ENCODE peak calls at places on chromosome 17, in nine cellular contexts. One of them, this sample, is unnamed.
A peak's percentile ranks its signal among the peaks of the same experiment; 100 is the strongest.

GRCh38 chr17:4947411-4948165 is 742 bp downstream of the PFN1 start:
- DNase-seq in RCC 7860: peak; percentile 34
- DNase-seq in HCT116: no peak
- DNase-seq in AG20443: peak; percentile 54
- DNase-seq in neural crest cell: peak; percentile 35
- DNase-seq in substantia nigra: peak; percentile 58
- DNase-seq in stimulated activated CD4-positive, alpha-beta T cell treated with anti-CD3 and anti-CD28 coated beads, Interleukin-4, amount 100 ng/mL, for 48 hours: peak; percentile 63
- DNase-seq in esophagus squamous epithelium: no peak
- DNase-seq in NCI-H1048: no peak
- DNase-seq in this sample: peak; percentile 71

GRCh38 chr17:41464682-41465081 is 2.5 kb downstream of the KRT32 start:
- DNase-seq in substantia nigra: no peak
- DNase-seq in esophagus squamous epithelium: no peak
- DNase-seq in NCI-H1048: no peak
- DNase-seq in stimulated activated CD4-positive, alpha-beta T cell treated with anti-CD3 and anti-CD28 coated beads, Interleukin-4, amount 100 ng/mL, for 48 hours: no peak
- DNase-seq in HCT116: peak; percentile 79
- DNase-seq in neural crest cell: no peak
- DNase-seq in RCC 7860: peak; percentile 87
- DNase-seq in AG20443: peak; percentile 92
- DNase-seq in this sample: peak; percentile 98

GRCh38 chr17:38663125-38663751 is 11.5 kb downstream of the EPOP start:
- DNase-seq in HCT116: peak; percentile 74
- DNase-seq in AG20443: peak; percentile 78
- DNase-seq in substantia nigra: peak; percentile 67
- DNase-seq in NCI-H1048: peak; percentile 64
- DNase-seq in stimulated activated CD4-positive, alpha-beta T cell treated with anti-CD3 and anti-CD28 coated beads, Interleukin-4, amount 100 ng/mL, for 48 hours: peak; percentile 30
- DNase-seq in RCC 7860: peak; percentile 39
- DNase-seq in neural crest cell: peak; percentile 79
- DNase-seq in esophagus squamous epithelium: no peak
- DNase-seq in this sample: peak; percentile 67

GRCh38 chr17:80861360-80861861 is 130.2 kb upstream of the CHMP6 start:
- DNase-seq in stimulated activated CD4-positive, alpha-beta T cell treated with anti-CD3 and anti-CD28 coated beads, Interleukin-4, amount 100 ng/mL, for 48 hours: no peak
- DNase-seq in substantia nigra: no peak
- DNase-seq in NCI-H1048: no peak
- DNase-seq in RCC 7860: no peak
- DNase-seq in HCT116: no peak
- DNase-seq in esophagus squamous epithelium: no peak
- DNase-seq in AG20443: no peak
- DNase-seq in neural crest cell: no peak
- DNase-seq in this sample: no peak

GRCh38 chr17:48871551-48872351 is 20.8 kb upstream of the ATP5MC1 start:
- DNase-seq in HCT116: no peak
- DNase-seq in neural crest cell: no peak
- DNase-seq in substantia nigra: no peak
- DNase-seq in AG20443: no peak
- DNase-seq in NCI-H1048: no peak
- DNase-seq in stimulated activated CD4-positive, alpha-beta T cell treated with anti-CD3 and anti-CD28 coated beads, Interleukin-4, amount 100 ng/mL, for 48 hours: no peak
- DNase-seq in esophagus squamous epithelium: no peak
- DNase-seq in RCC 7860: peak; percentile 40
- DNase-seq in this sample: no peak

GRCh38 chr17:41678907-41679739 is 9.6 kb upstream of the EIF1 start:
- DNase-seq in NCI-H1048: no peak
- DNase-seq in neural crest cell: no peak
- DNase-seq in RCC 7860: peak; percentile 91
- DNase-seq in AG20443: peak; percentile 37
- DNase-seq in esophagus squamous epithelium: no peak
- DNase-seq in stimulated activated CD4-positive, alpha-beta T cell treated with anti-CD3 and anti-CD28 coated beads, Interleukin-4, amount 100 ng/mL, for 48 hours: peak; percentile 64
- DNase-seq in HCT116: no peak
- DNase-seq in substantia nigra: no peak
- DNase-seq in this sample: peak; percentile 64

GRCh38 chr17:46042248-46042647 is 43.2 kb downstream of the STH start:
- DNase-seq in neural crest cell: no peak
- DNase-seq in AG20443: no peak
- DNase-seq in esophagus squamous epithelium: no peak
- DNase-seq in RCC 7860: no peak
- DNase-seq in stimulated activated CD4-positive, alpha-beta T cell treated with anti-CD3 and anti-CD28 coated beads, Interleukin-4, amount 100 ng/mL, for 48 hours: no peak
- DNase-seq in NCI-H1048: no peak
- DNase-seq in HCT116: no peak
- DNase-seq in substantia nigra: no peak
- DNase-seq in this sample: no peak

GRCh38 chr17:83012873-83013778 is 66.3 kb upstream of the METRNL start:
- DNase-seq in NCI-H1048: no peak
- DNase-seq in AG20443: peak; percentile 79
- DNase-seq in RCC 7860: no peak
- DNase-seq in substantia nigra: no peak
- DNase-seq in esophagus squamous epithelium: no peak
- DNase-seq in stimulated activated CD4-positive, alpha-beta T cell treated with anti-CD3 and anti-CD28 coated beads, Interleukin-4, amount 100 ng/mL, for 48 hours: no peak
- DNase-seq in neural crest cell: no peak
- DNase-seq in HCT116: no peak
- DNase-seq in this sample: peak; percentile 91

GRCh38 chr17:8857919-8858318 is 9.6 kb downstream of the PIK3R6 start:
- DNase-seq in substantia nigra: no peak
- DNase-seq in esophagus squamous epithelium: no peak
- DNase-seq in AG20443: peak; percentile 66
- DNase-seq in HCT116: no peak
- DNase-seq in neural crest cell: no peak
- DNase-seq in NCI-H1048: no peak
- DNase-seq in stimulated activated CD4-positive, alpha-beta T cell treated with anti-CD3 and anti-CD28 coated beads, Interleukin-4, amount 100 ng/mL, for 48 hours: peak; percentile 19
- DNase-seq in RCC 7860: no peak
- DNase-seq in this sample: peak; percentile 97

GRCh38 chr17:16969931-16970906 is 1.7 kb downstream of the TNFRSF13B start:
- DNase-seq in substantia nigra: no peak
- DNase-seq in AG20443: no peak
- DNase-seq in stimulated activated CD4-positive, alpha-beta T cell treated with anti-CD3 and anti-CD28 coated beads, Interleukin-4, amount 100 ng/mL, for 48 hours: no peak
- DNase-seq in NCI-H1048: no peak
- DNase-seq in HCT116: no peak
- DNase-seq in esophagus squamous epithelium: no peak
- DNase-seq in RCC 7860: no peak
- DNase-seq in neural crest cell: no peak
- DNase-seq in this sample: no peak

GRCh38 chr17:6868579-6868978 is 37.0 kb upstream of the TEKT1 start:
- DNase-seq in NCI-H1048: no peak
- DNase-seq in HCT116: peak; percentile 74
- DNase-seq in RCC 7860: peak; percentile 10
- DNase-seq in substantia nigra: no peak
- DNase-seq in AG20443: no peak
- DNase-seq in stimulated activated CD4-positive, alpha-beta T cell treated with anti-CD3 and anti-CD28 coated beads, Interleukin-4, amount 100 ng/mL, for 48 hours: no peak
- DNase-seq in esophagus squamous epithelium: no peak
- DNase-seq in neural crest cell: no peak
- DNase-seq in this sample: no peak

GRCh38 chr17:38320482-38320881 is 23.3 kb downstream of the GPR179 start:
- DNase-seq in NCI-H1048: no peak
- DNase-seq in RCC 7860: no peak
- DNase-seq in esophagus squamous epithelium: no peak
- DNase-seq in substantia nigra: no peak
- DNase-seq in stimulated activated CD4-positive, alpha-beta T cell treated with anti-CD3 and anti-CD28 coated beads, Interleukin-4, amount 100 ng/mL, for 48 hours: no peak
- DNase-seq in AG20443: no peak
- DNase-seq in neural crest cell: no peak
- DNase-seq in HCT116: no peak
- DNase-seq in this sample: no peak

GRCh38 chr17:13541032-13541480 is 60.7 kb downstream of the HS3ST3A1 start:
- DNase-seq in AG20443: peak; percentile 78
- DNase-seq in NCI-H1048: no peak
- DNase-seq in stimulated activated CD4-positive, alpha-beta T cell treated with anti-CD3 and anti-CD28 coated beads, Interleukin-4, amount 100 ng/mL, for 48 hours: no peak
- DNase-seq in HCT116: peak; percentile 41
- DNase-seq in neural crest cell: no peak
- DNase-seq in substantia nigra: no peak
- DNase-seq in RCC 7860: peak; percentile 95
- DNase-seq in esophagus squamous epithelium: no peak
- DNase-seq in this sample: peak; percentile 97

GRCh38 chr17:66945451-66945850 is 19.1 kb upstream of the CACNG4 start:
- DNase-seq in HCT116: no peak
- DNase-seq in NCI-H1048: no peak
- DNase-seq in RCC 7860: no peak
- DNase-seq in stimulated activated CD4-positive, alpha-beta T cell treated with anti-CD3 and anti-CD28 coated beads, Interleukin-4, amount 100 ng/mL, for 48 hours: no peak
- DNase-seq in AG20443: no peak
- DNase-seq in neural crest cell: no peak
- DNase-seq in esophagus squamous epithelium: no peak
- DNase-seq in substantia nigra: no peak
- DNase-seq in this sample: no peak

GRCh38 chr17:58338907-58339774 is 10.5 kb upstream of the TSPOAP1 start:
- DNase-seq in stimulated activated CD4-positive, alpha-beta T cell treated with anti-CD3 and anti-CD28 coated beads, Interleukin-4, amount 100 ng/mL, for 48 hours: peak; percentile 84
- DNase-seq in RCC 7860: no peak
- DNase-seq in AG20443: peak; percentile 71
- DNase-seq in HCT116: no peak
- DNase-seq in esophagus squamous epithelium: no peak
- DNase-seq in substantia nigra: peak; percentile 27
- DNase-seq in neural crest cell: no peak
- DNase-seq in NCI-H1048: no peak
- DNase-seq in this sample: peak; percentile 92

GRCh38 chr17:50301891-50302584 is 27.8 kb downstream of the TMEM92 start:
- DNase-seq in AG20443: no peak
- DNase-seq in esophagus squamous epithelium: no peak
- DNase-seq in stimulated activated CD4-positive, alpha-beta T cell treated with anti-CD3 and anti-CD28 coated beads, Interleukin-4, amount 100 ng/mL, for 48 hours: no peak
- DNase-seq in HCT116: no peak
- DNase-seq in substantia nigra: no peak
- DNase-seq in neural crest cell: no peak
- DNase-seq in NCI-H1048: no peak
- DNase-seq in RCC 7860: no peak
- DNase-seq in this sample: no peak

GRCh38 chr17:39591958-39592954 is 15.5 kb downstream of the NEUROD2 start:
- DNase-seq in NCI-H1048: peak; percentile 45
- DNase-seq in HCT116: peak; percentile 13
- DNase-seq in neural crest cell: peak; percentile 55
- DNase-seq in substantia nigra: no peak
- DNase-seq in stimulated activated CD4-positive, alpha-beta T cell treated with anti-CD3 and anti-CD28 coated beads, Interleukin-4, amount 100 ng/mL, for 48 hours: no peak
- DNase-seq in esophagus squamous epithelium: no peak
- DNase-seq in AG20443: peak; percentile 50
- DNase-seq in RCC 7860: peak; percentile 18
- DNase-seq in this sample: peak; percentile 29

GRCh38 chr17:40063034-40063765 is 435 bp downstream of the THRA start:
- DNase-seq in substantia nigra: peak; percentile 40
- DNase-seq in neural crest cell: peak; percentile 49
- DNase-seq in HCT116: no peak
- DNase-seq in stimulated activated CD4-positive, alpha-beta T cell treated with anti-CD3 and anti-CD28 coated beads, Interleukin-4, amount 100 ng/mL, for 48 hours: no peak
- DNase-seq in AG20443: peak; percentile 48
- DNase-seq in esophagus squamous epithelium: no peak
- DNase-seq in RCC 7860: no peak
- DNase-seq in NCI-H1048: no peak
- DNase-seq in this sample: no peak

GRCh38 chr17:60163108-60163784 is 13.5 kb downstream of the CA4 start:
- DNase-seq in neural crest cell: no peak
- DNase-seq in esophagus squamous epithelium: no peak
- DNase-seq in substantia nigra: no peak
- DNase-seq in AG20443: peak; percentile 13
- DNase-seq in stimulated activated CD4-positive, alpha-beta T cell treated with anti-CD3 and anti-CD28 coated beads, Interleukin-4, amount 100 ng/mL, for 48 hours: no peak
- DNase-seq in HCT116: no peak
- DNase-seq in RCC 7860: no peak
- DNase-seq in NCI-H1048: no peak
- DNase-seq in this sample: no peak

GRCh38 chr17:8031261-8031661 is 7.6 kb upstream of the ALOX15B start:
- DNase-seq in esophagus squamous epithelium: no peak
- DNase-seq in neural crest cell: no peak
- DNase-seq in RCC 7860: no peak
- DNase-seq in stimulated activated CD4-positive, alpha-beta T cell treated with anti-CD3 and anti-CD28 coated beads, Interleukin-4, amount 100 ng/mL, for 48 hours: no peak
- DNase-seq in AG20443: no peak
- DNase-seq in substantia nigra: no peak
- DNase-seq in NCI-H1048: no peak
- DNase-seq in HCT116: no peak
- DNase-seq in this sample: no peak

GRCh38 chr17:33506889-33507650 is 214.0 kb upstream of the ASIC2 start:
- DNase-seq in substantia nigra: no peak
- DNase-seq in neural crest cell: no peak
- DNase-seq in esophagus squamous epithelium: no peak
- DNase-seq in RCC 7860: no peak
- DNase-seq in stimulated activated CD4-positive, alpha-beta T cell treated with anti-CD3 and anti-CD28 coated beads, Interleukin-4, amount 100 ng/mL, for 48 hours: no peak
- DNase-seq in HCT116: no peak
- DNase-seq in NCI-H1048: no peak
- DNase-seq in AG20443: no peak
- DNase-seq in this sample: no peak

GRCh38 chr17:44995602-44996001 is 27.5 kb upstream of the C1QL1 start:
- DNase-seq in AG20443: no peak
- DNase-seq in HCT116: no peak
- DNase-seq in esophagus squamous epithelium: no peak
- DNase-seq in RCC 7860: no peak
- DNase-seq in stimulated activated CD4-positive, alpha-beta T cell treated with anti-CD3 and anti-CD28 coated beads, Interleukin-4, amount 100 ng/mL, for 48 hours: no peak
- DNase-seq in substantia nigra: no peak
- DNase-seq in neural crest cell: no peak
- DNase-seq in NCI-H1048: no peak
- DNase-seq in this sample: no peak

GRCh38 chr17:73998246-73999220 is 204.9 kb upstream of the RPL38 start:
- DNase-seq in substantia nigra: no peak
- DNase-seq in stimulated activated CD4-positive, alpha-beta T cell treated with anti-CD3 and anti-CD28 coated beads, Interleukin-4, amount 100 ng/mL, for 48 hours: peak; percentile 48
- DNase-seq in AG20443: peak; percentile 64
- DNase-seq in NCI-H1048: peak; percentile 40
- DNase-seq in HCT116: peak; percentile 35
- DNase-seq in esophagus squamous epithelium: no peak
- DNase-seq in neural crest cell: peak; percentile 54
- DNase-seq in RCC 7860: peak; percentile 8
- DNase-seq in this sample: no peak

GRCh38 chr17:66661411-66661843 is 173.5 kb upstream of the CACNG5 start:
- DNase-seq in stimulated activated CD4-positive, alpha-beta T cell treated with anti-CD3 and anti-CD28 coated beads, Interleukin-4, amount 100 ng/mL, for 48 hours: no peak
- DNase-seq in RCC 7860: peak; percentile 87
- DNase-seq in NCI-H1048: no peak
- DNase-seq in AG20443: no peak
- DNase-seq in HCT116: peak; percentile 95
- DNase-seq in neural crest cell: no peak
- DNase-seq in esophagus squamous epithelium: no peak
- DNase-seq in substantia nigra: no peak
- DNase-seq in this sample: peak; percentile 52

GRCh38 chr17:76005263-76006149 is 4.9 kb downstream of the CDK3 start:
- DNase-seq in HCT116: peak; percentile 56
- DNase-seq in RCC 7860: peak; percentile 40
- DNase-seq in esophagus squamous epithelium: no peak
- DNase-seq in AG20443: peak; percentile 84
- DNase-seq in stimulated activated CD4-positive, alpha-beta T cell treated with anti-CD3 and anti-CD28 coated beads, Interleukin-4, amount 100 ng/mL, for 48 hours: peak; percentile 81
- DNase-seq in neural crest cell: peak; percentile 84
- DNase-seq in NCI-H1048: peak; percentile 59
- DNase-seq in substantia nigra: peak; percentile 74
- DNase-seq in this sample: peak; percentile 63

GRCh38 chr17:82819015-82819414 is 20.8 kb downstream of the ZNF750 start:
- DNase-seq in neural crest cell: no peak
- DNase-seq in HCT116: no peak
- DNase-seq in AG20443: no peak
- DNase-seq in stimulated activated CD4-positive, alpha-beta T cell treated with anti-CD3 and anti-CD28 coated beads, Interleukin-4, amount 100 ng/mL, for 48 hours: no peak
- DNase-seq in RCC 7860: no peak
- DNase-seq in esophagus squamous epithelium: no peak
- DNase-seq in NCI-H1048: no peak
- DNase-seq in substantia nigra: no peak
- DNase-seq in this sample: no peak

GRCh38 chr17:3482851-3483250 is 7.1 kb downstream of the ASPA start:
- DNase-seq in AG20443: no peak
- DNase-seq in esophagus squamous epithelium: no peak
- DNase-seq in RCC 7860: no peak
- DNase-seq in NCI-H1048: no peak
- DNase-seq in HCT116: no peak
- DNase-seq in substantia nigra: no peak
- DNase-seq in stimulated activated CD4-positive, alpha-beta T cell treated with anti-CD3 and anti-CD28 coated beads, Interleukin-4, amount 100 ng/mL, for 48 hours: no peak
- DNase-seq in neural crest cell: no peak
- DNase-seq in this sample: no peak